ENCODE peak calls at places on chromosomes 16 and 17, in four cellular contexts. U is psoas muscle, K is fibroblast of lung, Z is progenitor cell of endocrine pancreas. C is an unnamed sample.

GRCh38 chr17:45020354-45021138 is 30.9 kb downstream of the DCAKD start:
- DNase-seq in U (peak; percentile 35), K (peak; percentile 44), Z (no peak), C (no peak)

GRCh38 chr17:63991611-63992010 is 6.5 kb upstream of the PRR29 start:
- DNase-seq in U (no peak), K (no peak), Z (no peak), C (no peak)

GRCh38 chr17:5282639-5283217 is 644 bp downstream of the RABEP1 start:
- DNase-seq in U (peak; percentile 35), K (peak; percentile 20), Z (no peak), C (no peak)

GRCh38 chr16:5850632-5851175 is 753.1 kb upstream of the EEF2KMT start:
- DNase-seq in U (no peak), K (no peak), Z (no peak), C (no peak)

GRCh38 chr17:58531661-58532554 is 17.5 kb upstream of the MTMR4 start:
- DNase-seq in U (peak; percentile 63), K (peak; percentile 48), Z (peak; percentile 42), C (no peak)

GRCh38 chr17:52681486-52681885 is 523.0 kb upstream of the CA10 start:
- DNase-seq in U (no peak), K (no peak), Z (no peak), C (no peak)

GRCh38 chr17:1153795-1154546 is 25.8 kb downstream of the ABR start:
- DNase-seq in U (peak; percentile 82), K (peak; percentile 72), Z (no peak), C (no peak)

GRCh38 chr17:31074772-31075538 is 19.8 kb upstream of the NF1 start:
- DNase-seq in U (no peak), K (peak; percentile 83), Z (no peak), C (no peak)

GRCh38 chr17:9054146-9054545 is 32.8 kb downstream of the NTN1 start:
- DNase-seq in U (no peak), K (no peak), Z (no peak), C (no peak)

GRCh38 chr16:89431158-89431584 is 59.2 kb downstream of the ANKRD11 start:
- DNase-seq in U (peak; percentile 42), K (peak; percentile 80), Z (no peak), C (no peak)

GRCh38 chr16:6453742-6454141 is 878.9 kb upstream of the RBFOX1 start:
- DNase-seq in U (no peak), K (no peak), Z (no peak), C (no peak)

GRCh38 chr16:1446296-1447080 is 2.1 kb upstream of the CCDC154 start:
- DNase-seq in U (no peak), K (no peak), Z (no peak), C (no peak)

GRCh38 chr16:82649766-82650165 is 23.0 kb downstream of the CDH13 start:
- DNase-seq in U (no peak), K (no peak), Z (no peak), C (no peak)

GRCh38 chr16:9706217-9706616 is 476.0 kb downstream of the GRIN2A start:
- DNase-seq in U (no peak), K (peak; percentile 91), Z (no peak), C (no peak)

GRCh38 chr17:44097110-44097810 is 26.2 kb downstream of the HDAC5 start:
- DNase-seq in U (peak; percentile 71), K (peak; percentile 60), Z (no peak), C (no peak)

GRCh38 chr17:61416211-61416539 is 16.5 kb downstream of the TBX2 start:
- DNase-seq in U (no peak), K (no peak), Z (no peak), C (no peak)

GRCh38 chr16:29820271-29820701 is at the start of gene MVP:
- DNase-seq in U (peak; percentile 68), K (peak; percentile 63), Z (no peak), C (no peak)

GRCh38 chr17:55340171-55340570 is 75.4 kb downstream of the HLF start:
- DNase-seq in U (no peak), K (no peak), Z (no peak), C (no peak)

GRCh38 chr16:69049146-69049545 is 56.3 kb upstream of the HAS3 start:
- DNase-seq in U (no peak), K (peak; percentile 87), Z (no peak), C (no peak)

GRCh38 chr17:45108595-45109521 is 23.5 kb downstream of the PLCD3 start:
- DNase-seq in U (no peak), K (no peak), Z (no peak), C (no peak)

GRCh38 chr16:81738831-81739496 is 40.1 kb upstream of the PLCG2 start:
- DNase-seq in U (peak; percentile 35), K (no peak), Z (no peak), C (no peak)

GRCh38 chr17:71118039-71118438 is 948.7 kb downstream of the KCNJ2 start:
- DNase-seq in U (no peak), K (peak; percentile 19), Z (no peak), C (no peak)

GRCh38 chr16:17070882-17071592 is 399.7 kb downstream of the XYLT1 start:
- DNase-seq in U (no peak), K (peak; percentile 24), Z (no peak), C (no peak)

GRCh38 chr17:72745241-72745640 is 347.2 kb downstream of the SLC39A11 start:
- DNase-seq in U (no peak), K (no peak), Z (no peak), C (no peak)

GRCh38 chr17:56173958-56174357 is 20.7 kb downstream of the ANKFN1 start:
- DNase-seq in U (no peak), K (peak; percentile 36), Z (no peak), C (no peak)

GRCh38 chr17:1491406-1492248 is 859 bp downstream of the MYO1C start:
- DNase-seq in U (peak; percentile 77), K (peak; percentile 53), Z (no peak), C (no peak)

GRCh38 chr16:77298638-77299360 is 99.6 kb downstream of the SYCE1L start:
- DNase-seq in U (no peak), K (peak; percentile 98), Z (no peak), C (no peak)

GRCh38 chr17:13346081-13346533 is 255.6 kb downstream of the HS3ST3A1 start:
- DNase-seq in U (no peak), K (peak; percentile 98), Z (no peak), C (no peak)

GRCh38 chr16:89426736-89427525 is 63.4 kb downstream of the ANKRD11 start:
- DNase-seq in U (no peak), K (peak; percentile 63), Z (no peak), C (no peak)

GRCh38 chr17:57875109-57876022 is 25.5 kb upstream of the MRPS23 start:
- DNase-seq in U (peak; percentile 87), K (peak; percentile 99), Z (peak; percentile 59), C (peak; percentile 81)

GRCh38 chr17:4704991-4705390 is 1.1 kb upstream of the PELP1 start:
- DNase-seq in U (no peak), K (no peak), Z (no peak), C (no peak)

GRCh38 chr16:11665071-11665491 is 3.2 kb upstream of the SNN start:
- DNase-seq in U (no peak), K (no peak), Z (no peak), C (no peak)

DNA sequence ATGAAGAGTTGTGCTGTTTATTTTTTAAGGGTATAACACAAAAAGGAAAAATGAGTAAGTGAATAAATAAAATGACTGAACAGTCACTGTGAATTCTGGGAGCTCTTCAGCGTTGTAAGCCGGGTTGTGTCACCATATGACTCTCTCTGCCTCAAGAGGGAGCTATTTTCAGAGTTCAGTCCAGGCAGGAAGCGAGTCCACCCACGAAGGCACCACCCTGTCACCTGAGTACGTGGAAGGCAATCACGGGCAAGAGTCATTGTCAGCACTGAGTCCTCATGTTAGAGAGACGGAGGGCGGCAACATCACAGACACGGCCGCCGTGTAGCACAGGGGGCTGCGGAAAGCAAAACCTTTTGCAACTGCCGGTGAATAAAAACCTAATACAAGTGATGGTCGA is 227.6 kb downstream of the UTP18 start:
- DNase-seq in U (no peak), K (no peak), Z (no peak), C (no peak)
- TF ChIP-seq CTCF in U (no peak), K (no peak), Z (peak; percentile 47), C (peak; percentile 58)

GRCh38 chr17:75518983-75519540 is 2.7 kb downstream of the TSEN54 start:
- DNase-seq in U (no peak), K (no peak), Z (no peak), C (no peak)
- TF ChIP-seq CTCF in U (no peak), K (no peak), Z (peak; percentile 14), C (no peak)

DNA sequence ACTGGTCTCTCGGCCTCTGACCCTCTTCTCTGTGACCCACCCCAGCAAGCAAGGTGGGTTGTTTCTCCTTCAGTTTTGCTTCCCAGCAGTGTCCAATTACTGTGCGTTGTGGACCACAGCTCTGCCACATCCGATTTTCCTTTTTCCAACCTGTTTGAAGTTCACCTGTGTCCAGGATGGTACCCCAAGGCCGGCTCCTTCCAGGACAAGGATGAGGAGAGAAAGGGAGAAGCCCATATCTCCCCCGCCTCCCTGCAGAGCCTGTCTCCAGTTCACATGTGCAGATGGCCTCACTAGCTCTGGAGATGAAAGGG is 13.5 kb downstream of the NMRAL1 start:
- DNase-seq in U (no peak), K (no peak), Z (no peak), C (no peak)
- TF ChIP-seq CTCF in U (no peak), K (no peak), Z (no peak), C (no peak)

GRCh38 chr16:57244767-57245471 is at the start of gene ARL2BP:
- DNase-seq in U (peak; percentile 99), K (peak; percentile 98), Z (peak; percentile 94), C (peak; percentile 99)
- TF ChIP-seq CTCF in U (peak; percentile 5), K (no peak), Z (no peak), C (no peak)

GRCh38 chr17:81514485-81514734 is 1.8 kb upstream of the ACTG1 start:
- DNase-seq in U (no peak), K (no peak), Z (no peak), C (no peak)

GRCh38 chr17:81512560-81512983 is at the start of gene ACTG1:
- DNase-seq in U (peak; percentile 93), K (peak; percentile 88), Z (peak; percentile 79), C (peak; percentile 96)

GRCh38 chr17:81514735-81515529 is 2.3 kb upstream of the ACTG1 start:
- DNase-seq in U (peak; percentile 82), K (peak; percentile 86), Z (peak; percentile 69), C (no peak)

GRCh38 chr17:81512984-81513668 is 527 bp upstream of the ACTG1 start:
- DNase-seq in U (peak; percentile 70), K (peak; percentile 62), Z (peak; percentile 54), C (no peak)

GRCh38 chr17:81513669-81514484 is 1.3 kb upstream of the ACTG1 start:
- DNase-seq in U (peak; percentile 74), K (peak; percentile 77), Z (peak; percentile 73), C (no peak)
- TF ChIP-seq CTCF in U (no peak), K (no peak), Z (no peak), C (no peak)

C was measured in type B pancreatic cell.